ENCODE peak calls at places on chromosomes 7 and 10, in five cellular contexts. Q is A549, L is H1, U is K562, Y is HepG2. T is an unnamed sample.

GRCh38 chr7:116490351-116490750 is 9.2 kb upstream of the CAV2 start:
- DNase-seq in Y (no peak), U (no peak), Q (no peak), L (no peak), T (no peak)

GRCh38 chr10:77877461-77878344 is 48.9 kb downstream of the DLG5 start:
- DNase-seq in Q (no peak), U (no peak), Y (no peak), L (peak), T (peak)

GRCh38 chr7:84663224-84663623 is 468.6 kb upstream of the SEMA3A start:
- DNase-seq in L (no peak), Q (no peak), Y (no peak), U (no peak), T (peak)

GRCh38 chr10:44352316-44353127 is 32.4 kb downstream of the CXCL12 start:
- DNase-seq in Y (no peak), U (no peak), L (no peak), Q (no peak), T (peak)

GRCh38 chr10:18400911-18401260 is 250.5 kb downstream of the NSUN6 start:
- DNase-seq in U (no peak), L (peak), Y (no peak), Q (no peak), T (no peak)

GRCh38 chr7:131302876-131303707 is 24.6 kb upstream of the MKLN1 start:
- DNase-seq in L (no peak), U (no peak), Y (peak), Q (peak), T (peak)

GRCh38 chr7:152313879-152314604 is 121.8 kb downstream of the KMT2C start:
- DNase-seq in L (no peak), Y (no peak), Q (peak), U (peak), T (peak)

GRCh38 chr10:62627985-62628384 is 176.5 kb upstream of the ADO start:
- DNase-seq in U (no peak), Y (no peak), Q (no peak), L (no peak), T (peak)

GRCh38 chr7:131961281-131961680 is 404.9 kb upstream of the PODXL start:
- DNase-seq in U (no peak), Q (no peak), L (no peak), Y (no peak), T (no peak)

GRCh38 chr7:103573479-103574058 is 127.6 kb upstream of the SLC26A5 start:
- DNase-seq in U (peak), Q (peak), Y (peak), L (no peak), T (peak)

GRCh38 chr7:138974103-138974502 is 7.1 kb downstream of the KIAA1549 start:
- DNase-seq in Y (no peak), L (no peak), Q (no peak), U (no peak), T (no peak)

GRCh38 chr10:105714728-105715127 is 1073.6 kb downstream of the SORCS3 start:
- DNase-seq in L (no peak), U (no peak), Y (no peak), Q (no peak), T (no peak)

GRCh38 chr10:29392376-29393021 is 103.6 kb downstream of the LYZL1 start:
- DNase-seq in L (peak), Y (peak), U (peak), Q (peak), T (peak)

GRCh38 chr10:130416334-130416950 is 280.3 kb downstream of the GLRX3 start:
- DNase-seq in U (no peak), Y (no peak), Q (no peak), L (no peak), T (no peak)

GRCh38 chr7:144517762-144518161 is 114.3 kb upstream of the NOBOX start:
- DNase-seq in Q (no peak), L (no peak), U (no peak), Y (no peak), T (no peak)

GRCh38 chr10:103510791-103511757 is 17.6 kb downstream of the NEURL1 start:
- DNase-seq in U (no peak), Q (no peak), Y (no peak), L (no peak), T (no peak)

GRCh38 chr7:95322874-95323273 is 1.5 kb downstream of the PON1 start:
- DNase-seq in Q (no peak), U (no peak), Y (no peak), L (no peak), T (no peak)

GRCh38 chr10:15789793-15790525 is 70.2 kb upstream of the ITGA8 start:
- DNase-seq in L (no peak), Y (no peak), U (no peak), Q (no peak), T (peak)

GRCh38 chr10:1952126-1953095 is 215.1 kb upstream of the ADARB2 start:
- DNase-seq in Y (no peak), Q (no peak), U (no peak), L (no peak), T (no peak)

GRCh38 chr10:10786334-10787090 is 231.2 kb upstream of the CELF2 start:
- DNase-seq in L (no peak), Y (no peak), U (no peak), Q (no peak), T (peak)

GRCh38 chr7:26198781-26199169 is 1.8 kb downstream of the HNRNPA2B1 start:
- DNase-seq in Y (no peak), Q (no peak), U (no peak), L (no peak), T (no peak)

GRCh38 chr7:26200444-26201260 is at the start of gene HNRNPA2B1:
- DNase-seq in Y (peak), L (peak), Q (peak), U (peak), T (peak)

GRCh38 chr7:26198133-26198780 is 2.3 kb downstream of the HNRNPA2B1 start:
- DNase-seq in L (no peak), Y (no peak), U (no peak), Q (no peak), T (no peak)

GRCh38 chr7:26200113-26200443 is 468 bp downstream of the HNRNPA2B1 start:
- DNase-seq in U (peak), L (peak), Y (no peak), Q (no peak), T (no peak)

GRCh38 chr7:26199301-26200112 is 1.0 kb downstream of the HNRNPA2B1 start:
- DNase-seq in Q (no peak), L (no peak), Y (no peak), U (no peak), T (peak)
- TF ChIP-seq MAFK in Q (no peak), L (no peak), Y (no peak), U (no peak), T (no peak)

DNA sequence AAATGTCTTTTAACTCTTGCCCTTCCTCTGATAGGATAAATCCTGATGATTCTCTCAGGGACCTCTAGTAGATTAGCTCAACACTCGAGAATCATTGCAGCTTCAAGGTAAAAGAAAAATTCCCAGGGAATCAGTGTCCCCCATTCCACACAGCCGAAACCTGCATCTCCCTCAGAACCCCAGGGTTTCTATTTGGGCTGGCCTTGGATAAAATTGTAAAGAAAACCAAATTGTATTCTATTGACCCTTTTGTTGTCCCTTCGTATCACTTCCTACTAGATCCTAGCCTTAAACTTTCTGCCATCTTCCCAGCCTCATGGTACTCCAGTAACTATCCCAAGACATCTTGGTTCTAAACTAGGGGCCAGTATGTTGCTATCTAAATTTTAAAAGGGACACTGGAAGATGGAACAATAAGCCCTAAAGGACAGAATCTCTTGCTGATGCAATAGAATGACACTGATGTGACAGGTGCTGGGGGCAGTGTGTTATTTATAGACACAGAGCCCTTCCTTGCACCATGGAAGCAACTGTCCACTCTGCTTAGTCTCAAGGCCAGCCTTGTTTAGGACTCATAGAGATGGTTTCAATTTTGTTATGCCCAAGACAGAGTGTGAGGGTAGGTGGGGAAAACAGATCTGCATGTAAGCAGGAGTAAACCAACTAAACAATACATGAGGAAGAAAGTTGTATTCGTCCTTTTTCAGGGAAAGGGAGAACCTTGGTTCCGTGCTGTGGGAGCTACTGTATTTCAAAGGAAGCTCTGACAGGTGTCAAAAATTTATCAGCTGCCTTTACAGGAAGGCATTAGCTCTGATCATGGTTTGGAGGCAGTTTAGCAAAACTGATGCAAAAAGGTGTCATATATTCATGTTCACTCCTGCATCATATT is 7.6 kb downstream of the ASB15 start:
- DNase-seq in U (no peak), Y (no peak), Q (no peak), L (no peak), T (no peak)
- TF ChIP-seq MAFK in U (no peak), Y (no peak), Q (no peak), L (no peak), T (no peak)

GRCh38 chr10:14326581-14326980 is 4.1 kb downstream of the FRMD4A start:
- DNase-seq in Y (no peak), Q (no peak), U (no peak), L (no peak), T (no peak)
- TF ChIP-seq MAFK in Y (no peak), Q (no peak), U (no peak), L (no peak), T (no peak)

DNA sequence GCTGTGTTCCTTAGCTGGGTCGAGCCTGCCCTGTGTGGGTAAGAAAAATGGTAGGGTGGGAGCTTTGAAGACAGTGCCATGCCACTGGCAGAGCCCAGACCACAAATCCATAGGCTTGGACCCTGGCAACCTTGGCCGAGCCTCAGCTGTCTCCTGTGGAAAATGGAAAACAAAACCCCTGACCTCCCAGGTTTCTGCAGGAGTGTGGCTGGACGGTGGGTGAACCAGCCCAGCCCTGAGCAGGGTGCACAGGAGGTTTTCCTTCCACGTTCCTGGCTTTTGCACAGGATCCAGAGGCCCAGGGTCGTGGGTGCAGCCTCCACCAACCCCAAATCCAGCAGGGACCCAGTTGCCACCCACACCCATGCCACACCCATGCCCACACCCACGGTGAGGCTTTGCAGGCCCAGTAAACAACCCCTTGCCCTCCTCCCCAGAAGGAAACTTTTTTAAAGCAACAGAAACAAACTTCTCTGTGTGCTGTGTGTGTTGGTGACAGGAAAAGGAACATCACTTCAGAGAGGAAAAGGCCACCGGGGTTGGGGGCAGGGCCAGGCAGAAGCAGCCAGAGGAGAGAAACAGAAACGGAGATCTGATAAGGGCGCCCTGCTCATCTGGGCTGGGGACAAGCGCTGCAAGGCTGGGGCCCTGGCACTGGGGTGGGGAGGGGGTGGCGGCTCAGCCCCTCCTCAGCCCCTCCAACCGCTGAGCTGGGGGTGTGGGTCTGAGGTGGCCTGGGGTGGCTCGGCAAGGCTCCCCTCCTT is 20.7 kb upstream of the ZMIZ1 start:
- DNase-seq in Y (no peak), L (no peak), U (peak), Q (no peak), T (no peak)
- TF ChIP-seq MAFK in Y (no peak), L (no peak), U (no peak), Q (no peak), T (no peak)

GRCh38 chr10:97939446-97939990 is 89.9 kb downstream of the GOLGA7B start:
- DNase-seq in U (no peak), L (no peak), Q (no peak), Y (no peak), T (no peak)
- TF ChIP-seq MAFK in U (no peak), L (no peak), Q (no peak), Y (no peak), T (no peak)